ENCODE peak calls at places on chromosomes 5 and 9, in seven cellular contexts. One of them, this sample, is unnamed.

GRCh38 chr5:139065296-139065695 is 132.9 kb downstream of the SIL1 start:
- DNase-seq in GM12865: no peak
- DNase-seq in mesothelial cell of epicardium: no peak
- DNase-seq in HCT116: no peak
- DNase-seq in HFFc6: no peak
- DNase-seq in activated CD8-positive, alpha-beta T cell treated with anti-CD3 and anti-CD28 coated beads for 36 hours: no peak
- DNase-seq in GM12878: no peak
- DNase-seq in this sample: no peak

GRCh38 chr5:73380710-73381586 is 67.6 kb downstream of the FOXD1 start:
- DNase-seq in GM12865: no peak
- DNase-seq in mesothelial cell of epicardium: no peak
- DNase-seq in HCT116: no peak
- DNase-seq in HFFc6: no peak
- DNase-seq in activated CD8-positive, alpha-beta T cell treated with anti-CD3 and anti-CD28 coated beads for 36 hours: peak; percentile 6
- DNase-seq in GM12878: no peak
- DNase-seq in this sample: no peak

GRCh38 chr9:16712800-16713199 is 157.7 kb downstream of the BNC2 start:
- DNase-seq in GM12865: no peak
- DNase-seq in mesothelial cell of epicardium: no peak
- DNase-seq in HCT116: no peak
- DNase-seq in HFFc6: no peak
- DNase-seq in activated CD8-positive, alpha-beta T cell treated with anti-CD3 and anti-CD28 coated beads for 36 hours: no peak
- DNase-seq in GM12878: no peak
- DNase-seq in this sample: no peak

GRCh38 chr9:9949368-9949767 is 663.4 kb downstream of the PTPRD start:
- DNase-seq in GM12865: no peak
- DNase-seq in mesothelial cell of epicardium: no peak
- DNase-seq in HCT116: no peak
- DNase-seq in HFFc6: no peak
- DNase-seq in activated CD8-positive, alpha-beta T cell treated with anti-CD3 and anti-CD28 coated beads for 36 hours: no peak
- DNase-seq in GM12878: no peak
- DNase-seq in this sample: no peak

GRCh38 chr9:127805620-127806019 is 2.9 kb downstream of the FPGS start:
- DNase-seq in GM12865: peak; percentile 57
- DNase-seq in mesothelial cell of epicardium: no peak
- DNase-seq in HCT116: peak; percentile 47
- DNase-seq in HFFc6: no peak
- DNase-seq in activated CD8-positive, alpha-beta T cell treated with anti-CD3 and anti-CD28 coated beads for 36 hours: peak; percentile 71
- DNase-seq in GM12878: no peak
- DNase-seq in this sample: peak; percentile 59

GRCh38 chr5:93716453-93716852 is 24.9 kb downstream of the POU5F2 start:
- DNase-seq in GM12865: no peak
- DNase-seq in mesothelial cell of epicardium: no peak
- DNase-seq in HCT116: no peak
- DNase-seq in HFFc6: no peak
- DNase-seq in activated CD8-positive, alpha-beta T cell treated with anti-CD3 and anti-CD28 coated beads for 36 hours: no peak
- DNase-seq in GM12878: no peak
- DNase-seq in this sample: no peak

GRCh38 chr9:106590759-106591505 is 272.0 kb upstream of the ZNF462 start:
- DNase-seq in GM12865: no peak
- DNase-seq in mesothelial cell of epicardium: no peak
- DNase-seq in HCT116: no peak
- DNase-seq in HFFc6: no peak
- DNase-seq in activated CD8-positive, alpha-beta T cell treated with anti-CD3 and anti-CD28 coated beads for 36 hours: no peak
- DNase-seq in GM12878: no peak
- DNase-seq in this sample: no peak

GRCh38 chr9:136808075-136808780 is 480 bp downstream of the RABL6 start:
- DNase-seq in GM12865: peak; percentile 48
- DNase-seq in mesothelial cell of epicardium: peak; percentile 67
- DNase-seq in HCT116: no peak
- DNase-seq in HFFc6: no peak
- DNase-seq in activated CD8-positive, alpha-beta T cell treated with anti-CD3 and anti-CD28 coated beads for 36 hours: peak; percentile 43
- DNase-seq in GM12878: no peak
- DNase-seq in this sample: no peak

GRCh38 chr5:175685701-175686350 is 28.0 kb downstream of the HRH2 start:
- DNase-seq in GM12865: no peak
- DNase-seq in mesothelial cell of epicardium: no peak
- DNase-seq in HCT116: no peak
- DNase-seq in HFFc6: no peak
- DNase-seq in activated CD8-positive, alpha-beta T cell treated with anti-CD3 and anti-CD28 coated beads for 36 hours: no peak
- DNase-seq in GM12878: no peak
- DNase-seq in this sample: no peak

GRCh38 chr9:89712285-89712684 is 107.5 kb downstream of the GADD45G start:
- DNase-seq in GM12865: no peak
- DNase-seq in mesothelial cell of epicardium: no peak
- DNase-seq in HCT116: no peak
- DNase-seq in HFFc6: no peak
- DNase-seq in activated CD8-positive, alpha-beta T cell treated with anti-CD3 and anti-CD28 coated beads for 36 hours: no peak
- DNase-seq in GM12878: no peak
- DNase-seq in this sample: no peak

GRCh38 chr9:79193001-79193400 is 378.8 kb upstream of the TLE4 start:
- DNase-seq in GM12865: no peak
- DNase-seq in mesothelial cell of epicardium: no peak
- DNase-seq in HCT116: no peak
- DNase-seq in HFFc6: peak; percentile 87
- DNase-seq in activated CD8-positive, alpha-beta T cell treated with anti-CD3 and anti-CD28 coated beads for 36 hours: no peak
- DNase-seq in GM12878: no peak
- DNase-seq in this sample: no peak

GRCh38 chr5:1659100-1660036 is 135.6 kb upstream of the LPCAT1 start:
- DNase-seq in GM12865: no peak
- DNase-seq in mesothelial cell of epicardium: peak; percentile 17
- DNase-seq in HCT116: no peak
- DNase-seq in HFFc6: no peak
- DNase-seq in activated CD8-positive, alpha-beta T cell treated with anti-CD3 and anti-CD28 coated beads for 36 hours: no peak
- DNase-seq in GM12878: no peak
- DNase-seq in this sample: no peak

GRCh38 chr5:137782055-137782454 is 27.9 kb upstream of the HNRNPA0 start:
- DNase-seq in GM12865: no peak
- DNase-seq in mesothelial cell of epicardium: no peak
- DNase-seq in HCT116: no peak
- DNase-seq in HFFc6: no peak
- DNase-seq in activated CD8-positive, alpha-beta T cell treated with anti-CD3 and anti-CD28 coated beads for 36 hours: no peak
- DNase-seq in GM12878: no peak
- DNase-seq in this sample: no peak

GRCh38 chr9:89047667-89048066 is 56.4 kb downstream of the S1PR3 start:
- DNase-seq in GM12865: no peak
- DNase-seq in mesothelial cell of epicardium: no peak
- DNase-seq in HCT116: no peak
- DNase-seq in HFFc6: no peak
- DNase-seq in activated CD8-positive, alpha-beta T cell treated with anti-CD3 and anti-CD28 coated beads for 36 hours: no peak
- DNase-seq in GM12878: no peak
- DNase-seq in this sample: no peak

GRCh38 chr5:4720831-4721230 is 419.3 kb upstream of the ADAMTS16 start:
- DNase-seq in GM12865: no peak
- DNase-seq in mesothelial cell of epicardium: no peak
- DNase-seq in HCT116: no peak
- DNase-seq in HFFc6: no peak
- DNase-seq in activated CD8-positive, alpha-beta T cell treated with anti-CD3 and anti-CD28 coated beads for 36 hours: no peak
- DNase-seq in GM12878: no peak
- DNase-seq in this sample: no peak

GRCh38 chr9:94806307-94806893 is 79.9 kb downstream of the AOPEP start:
- DNase-seq in GM12865: peak; percentile 48
- DNase-seq in mesothelial cell of epicardium: no peak
- DNase-seq in HCT116: no peak
- DNase-seq in HFFc6: peak; percentile 26
- DNase-seq in activated CD8-positive, alpha-beta T cell treated with anti-CD3 and anti-CD28 coated beads for 36 hours: no peak
- DNase-seq in GM12878: peak; percentile 31
- DNase-seq in this sample: no peak

GRCh38 chr5:59544573-59544972 is 349.0 kb downstream of the PDE4D start:
- DNase-seq in GM12865: no peak
- DNase-seq in mesothelial cell of epicardium: no peak
- DNase-seq in HCT116: no peak
- DNase-seq in HFFc6: no peak
- DNase-seq in activated CD8-positive, alpha-beta T cell treated with anti-CD3 and anti-CD28 coated beads for 36 hours: no peak
- DNase-seq in GM12878: no peak
- DNase-seq in this sample: no peak

GRCh38 chr5:39192449-39193160 is 26.8 kb downstream of the FYB1 start:
- DNase-seq in GM12865: no peak
- DNase-seq in mesothelial cell of epicardium: no peak
- DNase-seq in HCT116: no peak
- DNase-seq in HFFc6: no peak
- DNase-seq in activated CD8-positive, alpha-beta T cell treated with anti-CD3 and anti-CD28 coated beads for 36 hours: peak; percentile 34
- DNase-seq in GM12878: no peak
- DNase-seq in this sample: no peak

DNA sequence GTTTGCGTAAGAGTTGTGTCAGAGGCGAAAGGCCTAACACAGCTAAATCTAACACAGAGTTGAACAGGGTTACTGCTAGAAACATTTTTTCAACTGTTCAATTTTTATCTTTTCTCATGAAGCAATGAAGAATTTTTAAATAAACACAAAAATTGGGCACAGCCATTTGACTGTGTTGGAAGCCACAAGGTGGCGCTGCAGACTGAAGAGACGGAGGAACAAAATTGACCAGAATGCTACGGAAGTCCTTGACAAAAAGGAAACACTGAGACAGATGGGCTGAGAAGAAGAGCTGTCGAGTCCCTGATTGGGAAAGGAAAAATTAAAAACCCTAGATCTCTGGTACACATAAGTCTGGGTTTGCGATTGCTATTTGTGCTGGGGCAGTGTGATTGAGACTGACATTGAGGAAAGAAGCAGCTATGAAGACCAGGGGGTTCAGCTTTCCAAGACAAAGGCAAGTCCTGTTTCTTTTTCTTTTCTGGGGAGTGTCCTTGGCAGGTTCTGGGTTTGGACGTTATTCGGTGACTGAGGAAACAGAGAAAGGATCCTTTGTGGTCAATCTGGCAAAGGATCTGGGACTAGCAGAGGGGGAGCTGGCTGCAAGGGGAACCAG is at the start of gene PCDHB9:
- DNase-seq in GM12865: peak; percentile 40
- DNase-seq in mesothelial cell of epicardium: no peak
- DNase-seq in HCT116: peak; percentile 6
- DNase-seq in HFFc6: peak; percentile 58
- DNase-seq in activated CD8-positive, alpha-beta T cell treated with anti-CD3 and anti-CD28 coated beads for 36 hours: peak; percentile 59
- DNase-seq in GM12878: no peak
- DNase-seq in this sample: peak; percentile 60
- TF ChIP-seq CTCF in GM12865: peak; percentile 39
- TF ChIP-seq CTCF in mesothelial cell of epicardium: peak; percentile 60
- TF ChIP-seq CTCF in HCT116: peak; percentile 78
- TF ChIP-seq CTCF in HFFc6: peak; percentile 88
- TF ChIP-seq CTCF in activated CD8-positive, alpha-beta T cell treated with anti-CD3 and anti-CD28 coated beads for 36 hours: peak; percentile 56
- TF ChIP-seq CTCF in GM12878: peak; percentile 22
- TF ChIP-seq CTCF in this sample: peak; percentile 23

GRCh38 chr5:172043822-172044221 is 37.4 kb upstream of the FBXW11 start:
- DNase-seq in GM12865: no peak
- DNase-seq in mesothelial cell of epicardium: no peak
- DNase-seq in HCT116: no peak
- DNase-seq in HFFc6: no peak
- DNase-seq in activated CD8-positive, alpha-beta T cell treated with anti-CD3 and anti-CD28 coated beads for 36 hours: no peak
- DNase-seq in GM12878: no peak
- DNase-seq in this sample: no peak

GRCh38 chr5:172045315-172045632 is 38.8 kb upstream of the FBXW11 start:
- DNase-seq in GM12865: no peak
- DNase-seq in mesothelial cell of epicardium: no peak
- DNase-seq in HCT116: no peak
- DNase-seq in HFFc6: no peak
- DNase-seq in activated CD8-positive, alpha-beta T cell treated with anti-CD3 and anti-CD28 coated beads for 36 hours: no peak
- DNase-seq in GM12878: no peak
- DNase-seq in this sample: no peak

GRCh38 chr5:172046613-172047012 is 40.2 kb upstream of the FBXW11 start:
- DNase-seq in GM12865: no peak
- DNase-seq in mesothelial cell of epicardium: no peak
- DNase-seq in HCT116: no peak
- DNase-seq in HFFc6: no peak
- DNase-seq in activated CD8-positive, alpha-beta T cell treated with anti-CD3 and anti-CD28 coated beads for 36 hours: no peak
- DNase-seq in GM12878: no peak
- DNase-seq in this sample: no peak

GRCh38 chr5:172042183-172042582 is 35.7 kb upstream of the FBXW11 start:
- DNase-seq in GM12865: no peak
- DNase-seq in mesothelial cell of epicardium: no peak
- DNase-seq in HCT116: no peak
- DNase-seq in HFFc6: no peak
- DNase-seq in activated CD8-positive, alpha-beta T cell treated with anti-CD3 and anti-CD28 coated beads for 36 hours: no peak
- DNase-seq in GM12878: no peak
- DNase-seq in this sample: no peak

DNA sequence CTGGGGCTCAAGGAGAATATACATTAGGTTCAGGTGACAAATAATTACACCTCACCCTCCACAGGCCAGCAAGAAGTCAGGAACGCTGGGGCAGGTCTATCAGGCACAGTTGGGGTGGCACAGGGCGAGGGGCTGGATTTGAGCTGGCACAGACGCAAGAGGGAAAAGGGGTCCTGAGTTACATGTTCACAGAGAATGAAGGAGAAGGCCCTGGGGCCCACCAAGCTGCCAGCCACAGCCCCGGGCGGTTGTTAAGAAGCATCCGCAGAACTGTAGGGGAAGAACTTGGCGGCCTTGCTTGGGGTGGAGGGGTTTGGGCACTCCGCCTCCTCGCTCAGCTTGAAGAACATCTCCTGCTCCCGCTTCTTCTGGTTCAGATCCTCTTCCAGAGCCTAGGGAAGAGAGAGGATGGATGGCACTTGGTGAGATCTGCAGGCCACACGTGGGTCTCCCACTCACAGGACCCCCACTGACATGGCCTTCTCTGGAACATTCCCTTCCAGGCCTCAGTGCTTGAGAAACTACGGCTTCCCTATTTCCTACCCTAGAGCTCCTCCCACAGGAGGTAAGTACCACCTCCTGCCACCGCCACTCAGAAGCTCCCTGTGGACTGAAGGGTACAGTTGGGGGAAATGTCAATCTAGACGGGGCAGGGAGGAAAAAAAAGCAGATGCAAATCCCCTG is 38.3 kb upstream of the FBXW11 start:
- DNase-seq in GM12865: no peak
- DNase-seq in mesothelial cell of epicardium: no peak
- DNase-seq in HCT116: no peak
- DNase-seq in HFFc6: no peak
- DNase-seq in activated CD8-positive, alpha-beta T cell treated with anti-CD3 and anti-CD28 coated beads for 36 hours: no peak
- DNase-seq in GM12878: no peak
- DNase-seq in this sample: no peak
- TF ChIP-seq CTCF in GM12865: no peak
- TF ChIP-seq CTCF in mesothelial cell of epicardium: no peak
- TF ChIP-seq CTCF in HCT116: peak; percentile 7
- TF ChIP-seq CTCF in HFFc6: no peak
- TF ChIP-seq CTCF in activated CD8-positive, alpha-beta T cell treated with anti-CD3 and anti-CD28 coated beads for 36 hours: no peak
- TF ChIP-seq CTCF in GM12878: no peak
- TF ChIP-seq CTCF in this sample: peak; percentile 12

DNA sequence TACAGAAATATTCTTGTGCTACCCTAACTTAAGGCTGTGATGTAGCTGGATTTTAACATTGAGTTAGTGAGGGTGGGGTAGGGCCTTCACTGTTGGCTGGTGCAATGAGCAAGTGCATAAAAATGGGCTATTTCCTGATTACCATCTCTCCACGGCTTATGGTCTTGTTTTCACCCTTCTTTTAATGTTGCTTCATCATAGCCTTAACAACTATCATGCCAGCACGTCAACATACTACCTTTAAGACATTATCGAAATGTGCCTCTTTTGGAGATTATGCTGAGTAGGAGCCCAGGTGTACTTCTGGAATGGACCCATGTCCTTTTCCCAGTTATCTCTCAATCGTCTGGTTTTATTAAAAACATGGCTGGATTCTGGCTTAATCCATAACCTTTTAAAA is 350.9 kb upstream of the ACTBL2 start:
- DNase-seq in GM12865: no peak
- DNase-seq in mesothelial cell of epicardium: no peak
- DNase-seq in HCT116: no peak
- DNase-seq in HFFc6: no peak
- DNase-seq in activated CD8-positive, alpha-beta T cell treated with anti-CD3 and anti-CD28 coated beads for 36 hours: no peak
- DNase-seq in GM12878: no peak
- DNase-seq in this sample: no peak
- TF ChIP-seq CTCF in GM12865: no peak
- TF ChIP-seq CTCF in mesothelial cell of epicardium: no peak
- TF ChIP-seq CTCF in HCT116: no peak
- TF ChIP-seq CTCF in HFFc6: no peak
- TF ChIP-seq CTCF in activated CD8-positive, alpha-beta T cell treated with anti-CD3 and anti-CD28 coated beads for 36 hours: no peak
- TF ChIP-seq CTCF in GM12878: no peak
- TF ChIP-seq CTCF in this sample: no peak

GRCh38 chr5:86968311-86968753 is 299.4 kb upstream of the RASA1 start:
- DNase-seq in GM12865: no peak
- DNase-seq in mesothelial cell of epicardium: peak; percentile 38
- DNase-seq in HCT116: peak; percentile 54
- DNase-seq in HFFc6: peak; percentile 71
- DNase-seq in activated CD8-positive, alpha-beta T cell treated with anti-CD3 and anti-CD28 coated beads for 36 hours: no peak
- DNase-seq in GM12878: no peak
- DNase-seq in this sample: no peak
- TF ChIP-seq CTCF in GM12865: peak; percentile 15
- TF ChIP-seq CTCF in mesothelial cell of epicardium: peak; percentile 46
- TF ChIP-seq CTCF in HCT116: peak; percentile 62
- TF ChIP-seq CTCF in HFFc6: peak; percentile 85
- TF ChIP-seq CTCF in activated CD8-positive, alpha-beta T cell treated with anti-CD3 and anti-CD28 coated beads for 36 hours: peak; percentile 50
- TF ChIP-seq CTCF in GM12878: peak; percentile 8
- TF ChIP-seq CTCF in this sample: peak; percentile 58

This sample was measured in D721Med.